ENCODE peak calls at places on chromosomes 12 and 14, in nine cellular contexts. One of them, this sample, is unnamed.

GRCh38 chr14:55077155-55077554 is 25.7 kb downstream of the MAPK1IP1L start:
- DNase-seq in brain microvascular endothelial cell: peak
- DNase-seq in fibroblast of mammary gland: peak
- DNase-seq in substantia nigra: no peak
- DNase-seq in astrocyte of the spinal cord: no peak
- DNase-seq in OCI-LY7: no peak
- DNase-seq in activated CD4-positive, alpha-beta T cell treated with anti-CD3 and anti-CD28 coated beads, Interleukin-2, amount 50 U/mL, for 1 hour: no peak
- DNase-seq in epithelial cell of esophagus: peak
- DNase-seq in iPS-NIHi11: no peak
- DNase-seq in this sample: no peak

GRCh38 chr14:65258391-65258790 is 154.1 kb upstream of the FUT8 start:
- DNase-seq in brain microvascular endothelial cell: peak
- DNase-seq in fibroblast of mammary gland: peak
- DNase-seq in substantia nigra: no peak
- DNase-seq in astrocyte of the spinal cord: peak
- DNase-seq in OCI-LY7: no peak
- DNase-seq in activated CD4-positive, alpha-beta T cell treated with anti-CD3 and anti-CD28 coated beads, Interleukin-2, amount 50 U/mL, for 1 hour: no peak
- DNase-seq in epithelial cell of esophagus: peak
- DNase-seq in iPS-NIHi11: no peak
- DNase-seq in this sample: no peak

GRCh38 chr12:52360663-52361271 is 6.5 kb downstream of the KRT85 start:
- DNase-seq in brain microvascular endothelial cell: no peak
- DNase-seq in fibroblast of mammary gland: no peak
- DNase-seq in substantia nigra: no peak
- DNase-seq in astrocyte of the spinal cord: no peak
- DNase-seq in OCI-LY7: no peak
- DNase-seq in activated CD4-positive, alpha-beta T cell treated with anti-CD3 and anti-CD28 coated beads, Interleukin-2, amount 50 U/mL, for 1 hour: no peak
- DNase-seq in epithelial cell of esophagus: peak
- DNase-seq in iPS-NIHi11: no peak
- DNase-seq in this sample: no peak

GRCh38 chr14:93926873-93927571 is at the start of gene FAM181A:
- DNase-seq in brain microvascular endothelial cell: no peak
- DNase-seq in fibroblast of mammary gland: no peak
- DNase-seq in substantia nigra: no peak
- DNase-seq in astrocyte of the spinal cord: no peak
- DNase-seq in OCI-LY7: no peak
- DNase-seq in activated CD4-positive, alpha-beta T cell treated with anti-CD3 and anti-CD28 coated beads, Interleukin-2, amount 50 U/mL, for 1 hour: no peak
- DNase-seq in epithelial cell of esophagus: peak
- DNase-seq in iPS-NIHi11: no peak
- DNase-seq in this sample: no peak

GRCh38 chr12:39675263-39675662 is 55.7 kb upstream of the ABCD2 start:
- DNase-seq in brain microvascular endothelial cell: no peak
- DNase-seq in fibroblast of mammary gland: no peak
- DNase-seq in substantia nigra: no peak
- DNase-seq in astrocyte of the spinal cord: no peak
- DNase-seq in OCI-LY7: no peak
- DNase-seq in activated CD4-positive, alpha-beta T cell treated with anti-CD3 and anti-CD28 coated beads, Interleukin-2, amount 50 U/mL, for 1 hour: no peak
- DNase-seq in epithelial cell of esophagus: no peak
- DNase-seq in iPS-NIHi11: no peak
- DNase-seq in this sample: no peak

GRCh38 chr12:110615171-110615570 is 1.2 kb downstream of the TCTN1 start:
- DNase-seq in brain microvascular endothelial cell: no peak
- DNase-seq in fibroblast of mammary gland: no peak
- DNase-seq in substantia nigra: no peak
- DNase-seq in astrocyte of the spinal cord: no peak
- DNase-seq in OCI-LY7: no peak
- DNase-seq in activated CD4-positive, alpha-beta T cell treated with anti-CD3 and anti-CD28 coated beads, Interleukin-2, amount 50 U/mL, for 1 hour: no peak
- DNase-seq in epithelial cell of esophagus: no peak
- DNase-seq in iPS-NIHi11: no peak
- DNase-seq in this sample: no peak

GRCh38 chr12:52792185-52793029 is 3.5 kb downstream of the KRT3 start:
- DNase-seq in brain microvascular endothelial cell: no peak
- DNase-seq in fibroblast of mammary gland: no peak
- DNase-seq in substantia nigra: no peak
- DNase-seq in astrocyte of the spinal cord: no peak
- DNase-seq in OCI-LY7: no peak
- DNase-seq in activated CD4-positive, alpha-beta T cell treated with anti-CD3 and anti-CD28 coated beads, Interleukin-2, amount 50 U/mL, for 1 hour: no peak
- DNase-seq in epithelial cell of esophagus: no peak
- DNase-seq in iPS-NIHi11: no peak
- DNase-seq in this sample: no peak

GRCh38 chr12:121657305-121658008 is 12.0 kb downstream of the MORN3 start:
- DNase-seq in brain microvascular endothelial cell: no peak
- DNase-seq in fibroblast of mammary gland: no peak
- DNase-seq in substantia nigra: no peak
- DNase-seq in astrocyte of the spinal cord: no peak
- DNase-seq in OCI-LY7: no peak
- DNase-seq in activated CD4-positive, alpha-beta T cell treated with anti-CD3 and anti-CD28 coated beads, Interleukin-2, amount 50 U/mL, for 1 hour: no peak
- DNase-seq in epithelial cell of esophagus: no peak
- DNase-seq in iPS-NIHi11: no peak
- DNase-seq in this sample: no peak

GRCh38 chr12:129025055-129025454 is 171.8 kb downstream of the GLT1D1 start:
- DNase-seq in brain microvascular endothelial cell: no peak
- DNase-seq in fibroblast of mammary gland: no peak
- DNase-seq in substantia nigra: no peak
- DNase-seq in astrocyte of the spinal cord: no peak
- DNase-seq in OCI-LY7: no peak
- DNase-seq in activated CD4-positive, alpha-beta T cell treated with anti-CD3 and anti-CD28 coated beads, Interleukin-2, amount 50 U/mL, for 1 hour: no peak
- DNase-seq in epithelial cell of esophagus: no peak
- DNase-seq in iPS-NIHi11: no peak
- DNase-seq in this sample: no peak

GRCh38 chr12:6336079-6336858 is 5.6 kb downstream of the TNFRSF1A start:
- DNase-seq in brain microvascular endothelial cell: peak
- DNase-seq in fibroblast of mammary gland: peak
- DNase-seq in substantia nigra: peak
- DNase-seq in astrocyte of the spinal cord: peak
- DNase-seq in OCI-LY7: no peak
- DNase-seq in activated CD4-positive, alpha-beta T cell treated with anti-CD3 and anti-CD28 coated beads, Interleukin-2, amount 50 U/mL, for 1 hour: peak
- DNase-seq in epithelial cell of esophagus: peak
- DNase-seq in iPS-NIHi11: peak
- DNase-seq in this sample: peak